ENCODE peak calls at places on chromosomes 3 and 15, in six cellular contexts. X is naive thymus-derived CD8-positive, alpha-beta T cell; V is Panc1; E is naive B cell; J is stimulated activated effector memory CD8-positive, alpha-beta T cell treated with anti-CD3 and anti-CD28 coated beads, Interleukin-12 subunit alpha, Interleukin-12 subunit beta, amount 100 ng/mL, for 72 hours; P is GM12878. T is an unnamed sample.

GRCh38 chr3:48306860-48307530 is 26.5 kb downstream of the SPINK8 start:
- ATAC-seq in X (no peak), J (no peak), E (no peak), P (no peak), V (no peak), T (no peak)

GRCh38 chr3:158920375-158920774 is 118.5 kb downstream of the MFSD1 start:
- ATAC-seq in P (no peak), E (no peak), V (no peak), J (no peak), X (no peak), T (no peak)

GRCh38 chr3:169227911-169228310 is 435.6 kb downstream of the MECOM start:
- ATAC-seq in V (no peak), E (no peak), P (peak), J (peak), X (no peak), T (peak)

GRCh38 chr3:38365469-38366062 is 19.0 kb downstream of the XYLB start:
- ATAC-seq in P (no peak), V (peak), X (no peak), E (no peak), J (no peak), T (peak)

GRCh38 chr3:76824658-76825310 is 215.1 kb upstream of the ROBO2 start:
- ATAC-seq in J (no peak), X (no peak), P (no peak), V (no peak), E (no peak), T (no peak)

GRCh38 chr15:91116379-91117067 is 16.5 kb downstream of the SV2B start:
- ATAC-seq in V (peak), E (peak), J (peak), P (peak), X (no peak), T (peak)

GRCh38 chr3:9812870-9813483 is 2.9 kb downstream of the TTLL3 start:
- ATAC-seq in E (no peak), P (no peak), V (no peak), J (no peak), X (no peak), T (no peak)

GRCh38 chr3:177713921-177714900 is 516.9 kb upstream of the TBL1XR1 start:
- ATAC-seq in P (no peak), E (no peak), J (no peak), X (no peak), V (no peak), T (no peak)

GRCh38 chr3:196216081-196216564 is at the start of gene SLC51A:
- ATAC-seq in E (no peak), J (no peak), X (no peak), P (no peak), V (no peak), T (no peak)

GRCh38 chr3:196141052-196141865 is 59.4 kb upstream of the TFRC start:
- ATAC-seq in J (no peak), X (no peak), P (peak), V (no peak), E (peak), T (peak)

GRCh38 chr15:81491414-81492101 is 117.5 kb upstream of the TMC3 start:
- ATAC-seq in E (no peak), V (no peak), J (no peak), P (no peak), X (no peak), T (no peak)

GRCh38 chr3:150253622-150254021 is 154.5 kb upstream of the TSC22D2 start:
- ATAC-seq in J (no peak), X (no peak), V (no peak), P (no peak), E (no peak), T (no peak)

GRCh38 chr3:14780927-14781507 is 37.7 kb upstream of the FGD5 start:
- ATAC-seq in P (peak), V (peak), X (no peak), J (peak), E (no peak), T (no peak)

GRCh38 chr3:138398791-138399575 is 35.4 kb upstream of the ESYT3 start:
- ATAC-seq in P (no peak), V (no peak), J (no peak), E (no peak), X (no peak), T (no peak)

GRCh38 chr15:44790215-44790614 is 53.9 kb downstream of the TRIM69 start:
- ATAC-seq in V (no peak), P (no peak), J (no peak), X (no peak), E (no peak), T (no peak)

GRCh38 chr15:24054547-24055245 is 367.6 kb upstream of the NDN start:
- ATAC-seq in X (no peak), V (no peak), P (no peak), E (no peak), J (no peak), T (peak)

GRCh38 chr15:73987646-73988045 is 4.4 kb downstream of the STOML1 start:
- ATAC-seq in V (no peak), J (no peak), E (no peak), P (no peak), X (no peak), T (no peak)

GRCh38 chr3:66435988-66436387 is 64.8 kb downstream of the LRIG1 start:
- ATAC-seq in P (no peak), X (no peak), E (no peak), V (no peak), J (no peak), T (no peak)

GRCh38 chr15:63340353-63340752 is 41.3 kb downstream of the CA12 start:
- ATAC-seq in X (no peak), J (no peak), P (no peak), V (no peak), E (no peak), T (no peak)

GRCh38 chr3:150346956-150347863 is 60.9 kb upstream of the TSC22D2 start:
- ATAC-seq in V (peak), E (no peak), P (peak), J (no peak), X (no peak), T (no peak)

GRCh38 chr15:44490628-44491027 is 46.3 kb upstream of the EIF3J start:
- ATAC-seq in X (no peak), V (no peak), P (no peak), E (no peak), J (no peak), T (no peak)

GRCh38 chr3:108131795-108132134 is 40.9 kb upstream of the CD47 start:
- ATAC-seq in X (no peak), P (no peak), V (no peak), E (peak), J (no peak), T (peak)

GRCh38 chr15:89119489-89120478 is 31.5 kb downstream of the ABHD2 start:
- ATAC-seq in X (no peak), E (no peak), V (peak), J (no peak), P (no peak), T (no peak)

GRCh38 chr3:98529856-98530459 is 1.8 kb upstream of the GPR15 start:
- ATAC-seq in J (no peak), E (no peak), P (peak), X (no peak), V (no peak), T (no peak)